ENCODE peak calls at places on chromosomes 1 and 21, in seven cellular contexts. T, Y, Z, H, M, J and O are unnamed samples.

GRCh38 chr1:172342584-172343245 is 77.8 kb upstream of the C1orf105 start:
- DNase-seq in T (no peak), Y (no peak), Z (no peak), H (no peak), M (no peak), J (no peak), O (no peak)

GRCh38 chr1:166166701-166167394 is at the start of gene FAM78B:
- DNase-seq in T (peak), Y (peak), Z (peak), H (peak), M (peak), J (peak), O (peak)

GRCh38 chr1:160752926-160753325 is 13.9 kb downstream of the SLAMF7 start:
- DNase-seq in T (no peak), Y (no peak), Z (no peak), H (no peak), M (no peak), J (no peak), O (no peak)

GRCh38 chr1:61446531-61446991 is 278.4 kb downstream of the TM2D1 start:
- DNase-seq in T (no peak), Y (no peak), Z (no peak), H (no peak), M (no peak), J (no peak), O (no peak)

GRCh38 chr1:233331676-233332519 is 4.4 kb downstream of the MAP3K21 start:
- DNase-seq in T (no peak), Y (no peak), Z (no peak), H (no peak), M (no peak), J (no peak), O (no peak)

GRCh38 chr1:188889166-188889565 is 1588.5 kb downstream of the BRINP3 start:
- DNase-seq in T (no peak), Y (no peak), Z (no peak), H (no peak), M (no peak), J (no peak), O (no peak)

GRCh38 chr1:54220004-54220811 is 20.2 kb downstream of the MRPL37 start:
- DNase-seq in T (no peak), Y (peak), Z (peak), H (no peak), M (no peak), J (no peak), O (no peak)

GRCh38 chr1:218377143-218377660 is 32.1 kb downstream of the TGFB2 start:
- DNase-seq in T (no peak), Y (no peak), Z (no peak), H (peak), M (no peak), J (peak), O (no peak)

GRCh38 chr1:244063498-244063897 is 12.4 kb downstream of the ZBTB18 start:
- DNase-seq in T (no peak), Y (no peak), Z (no peak), H (no peak), M (no peak), J (no peak), O (no peak)

GRCh38 chr1:152866321-152866720 is 6.5 kb downstream of the LCE7A start:
- DNase-seq in T (no peak), Y (no peak), Z (no peak), H (no peak), M (no peak), J (no peak), O (no peak)

GRCh38 chr1:77271851-77272250 is 10.0 kb upstream of the AK5 start:
- DNase-seq in T (no peak), Y (no peak), Z (no peak), H (no peak), M (no peak), J (no peak), O (no peak)

GRCh38 chr1:208974721-208975120 is 608.8 kb upstream of the CAMK1G start:
- DNase-seq in T (no peak), Y (no peak), Z (no peak), H (no peak), M (no peak), J (no peak), O (no peak)

GRCh38 chr21:28426545-28426944 is 566.1 kb downstream of the LTN1 start:
- DNase-seq in T (no peak), Y (no peak), Z (no peak), H (no peak), M (no peak), J (no peak), O (no peak)

GRCh38 chr1:111197598-111198289 is 2.7 kb downstream of the DENND2D start:
- DNase-seq in T (no peak), Y (no peak), Z (no peak), H (peak), M (no peak), J (no peak), O (no peak)

GRCh38 chr1:226100436-226101347 is 38.2 kb downstream of the H3-3A start:
- DNase-seq in T (no peak), Y (no peak), Z (peak), H (peak), M (no peak), J (no peak), O (no peak)

GRCh38 chr1:241698177-241698576 is 46.1 kb downstream of the WDR64 start:
- DNase-seq in T (no peak), Y (no peak), Z (no peak), H (no peak), M (no peak), J (no peak), O (no peak)

GRCh38 chr1:89953929-89954328 is 41.0 kb upstream of the ZNF326 start:
- DNase-seq in T (no peak), Y (no peak), Z (no peak), H (no peak), M (no peak), J (no peak), O (no peak)

GRCh38 chr1:27527857-27528700 is 38.1 kb upstream of the WASF2 start:
- DNase-seq in T (peak), Y (no peak), Z (peak), H (no peak), M (peak), J (no peak), O (no peak)

GRCh38 chr1:37999434-38000232 is 5.7 kb downstream of the FHL3 start:
- DNase-seq in T (peak), Y (peak), Z (peak), H (no peak), M (no peak), J (no peak), O (peak)

GRCh38 chr1:30123896-30124295 is 599.5 kb downstream of the MATN1 start:
- DNase-seq in T (no peak), Y (no peak), Z (no peak), H (no peak), M (no peak), J (no peak), O (no peak)

GRCh38 chr1:11523261-11523660 is 44.3 kb downstream of the DISP3 start:
- DNase-seq in T (no peak), Y (no peak), Z (peak), H (no peak), M (no peak), J (no peak), O (no peak)

GRCh38 chr1:224069138-224069537 is 44.8 kb upstream of the FBXO28 start:
- DNase-seq in T (no peak), Y (no peak), Z (no peak), H (no peak), M (no peak), J (no peak), O (no peak)

GRCh38 chr1:197927908-197928665 is 10.9 kb downstream of the LHX9 start:
- DNase-seq in T (no peak), Y (no peak), Z (no peak), H (no peak), M (no peak), J (no peak), O (no peak)

GRCh38 chr1:158274797-158275196 is 14.9 kb upstream of the CD1C start:
- DNase-seq in T (no peak), Y (no peak), Z (no peak), H (no peak), M (no peak), J (no peak), O (no peak)

GRCh38 chr1:27099904-27100796 is 54.8 kb downstream of the SLC9A1 start:
- DNase-seq in T (no peak), Y (no peak), Z (peak), H (no peak), M (no peak), J (no peak), O (peak)